ENCODE peak calls at places on chromosomes 5 and 9, in nine cellular contexts. S is OCI-LY7, R is NCI-H1436, E is Right ventricle myocardium inferior, U is MCF 10A, C is EL, G is astrocyte of the spinal cord, Y is left ventricle myocardium superior, T is Caki2. L is an unnamed sample.
A peak's percentile ranks its signal among the peaks of the same experiment; 100 is the strongest.

GRCh38 chr9:93598647-93599241 is 22.4 kb downstream of the PHF2 start:
- DNase-seq in Y (no peak), S (no peak), G (peak; percentile 53), C (no peak), U (no peak), T (no peak), E (no peak), R (no peak), L (no peak)

GRCh38 chr5:7894860-7895259 is 25.9 kb downstream of the MTRR start:
- DNase-seq in G (no peak), C (no peak), E (no peak), S (no peak), Y (no peak), U (no peak), T (no peak), R (no peak), L (no peak)

GRCh38 chr5:137415231-137415681 is 83.9 kb downstream of the SPOCK1 start:
- DNase-seq in U (peak; percentile 42), G (peak; percentile 89), S (no peak), E (no peak), Y (no peak), C (peak; percentile 80), T (peak; percentile 44), R (no peak), L (peak; percentile 51)

GRCh38 chr5:80192507-80193241 is 63.2 kb downstream of the SERINC5 start:
- DNase-seq in T (peak; percentile 17), C (peak; percentile 71), U (no peak), G (no peak), S (peak; percentile 71), Y (peak; percentile 33), E (no peak), R (no peak), L (no peak)

GRCh38 chr9:133397895-133398294 is 19.9 kb downstream of the REXO4 start:
- DNase-seq in G (no peak), C (no peak), U (no peak), S (no peak), R (no peak), E (no peak), Y (no peak), T (no peak), L (no peak)

GRCh38 chr9:33294670-33295432 is 4.5 kb downstream of the NFX1 start:
- DNase-seq in G (no peak), Y (no peak), T (no peak), S (peak; percentile 52), U (no peak), E (no peak), C (no peak), R (no peak), L (no peak)

GRCh38 chr5:86881493-86882090 is 263.9 kb downstream of the COX7C start:
- DNase-seq in S (no peak), E (no peak), U (no peak), G (no peak), C (peak; percentile 3), R (no peak), Y (no peak), T (no peak), L (no peak)

GRCh38 chr5:141637693-141638419 is 1.1 kb downstream of the RELL2 start:
- DNase-seq in S (peak; percentile 88), R (no peak), C (peak; percentile 67), U (peak; percentile 52), E (peak; percentile 78), Y (peak; percentile 68), T (no peak), G (peak; percentile 49), L (no peak)

GRCh38 chr5:157993201-157993600 is 134.3 kb upstream of the CLINT1 start:
- DNase-seq in G (no peak), C (no peak), S (no peak), Y (no peak), U (no peak), E (no peak), T (no peak), R (no peak), L (no peak)

GRCh38 chr5:126235628-126236027 is 187.6 kb upstream of the GRAMD2B start:
- DNase-seq in S (no peak), U (no peak), E (no peak), Y (no peak), R (no peak), C (no peak), G (no peak), T (no peak), L (no peak)

GRCh38 chr9:392103-392502 is 177.4 kb downstream of the DOCK8 start:
- DNase-seq in T (no peak), S (no peak), C (no peak), R (no peak), G (no peak), U (no peak), Y (no peak), E (no peak), L (no peak)

GRCh38 chr9:117945286-117945685 is 241.1 kb downstream of the TLR4 start:
- DNase-seq in U (no peak), S (no peak), T (no peak), R (no peak), G (no peak), Y (no peak), C (no peak), E (no peak), L (no peak)

GRCh38 chr9:125085703-125086477 is 57.4 kb downstream of the SCAI start:
- DNase-seq in R (peak; percentile 52), U (no peak), E (no peak), Y (no peak), C (no peak), T (no peak), G (no peak), S (peak; percentile 39), L (no peak)

GRCh38 chr5:59828623-59829022 is 64.9 kb downstream of the PDE4D start:
- DNase-seq in U (no peak), G (peak; percentile 33), C (no peak), R (no peak), S (no peak), E (no peak), Y (no peak), T (no peak), L (no peak)

GRCh38 chr9:128115187-128116103 is 12.1 kb downstream of the PTGES2 start:
- DNase-seq in G (no peak), U (no peak), S (no peak), R (no peak), Y (peak; percentile 20), T (no peak), C (no peak), E (peak; percentile 50), L (no peak)

GRCh38 chr9:91958179-91958578 is 8.2 kb upstream of the ROR2 start:
- DNase-seq in G (no peak), E (no peak), S (no peak), U (no peak), Y (peak; percentile 41), T (no peak), R (no peak), C (no peak), L (no peak)

GRCh38 chr9:93600504-93600903 is 24.1 kb downstream of the PHF2 start:
- DNase-seq in E (no peak), Y (no peak), C (no peak), U (no peak), S (peak; percentile 25), R (no peak), T (no peak), G (no peak), L (no peak)

GRCh38 chr5:138849439-138849838 is 25.7 kb downstream of the LRRTM2 start:
- DNase-seq in T (no peak), Y (no peak), G (no peak), E (no peak), S (no peak), U (no peak), C (peak; percentile 60), R (no peak), L (no peak)

GRCh38 chr5:7396169-7397004 is 449 bp downstream of the ADCY2 start:
- DNase-seq in C (no peak), G (no peak), E (no peak), R (peak; percentile 7), U (no peak), Y (peak; percentile 33), S (no peak), T (peak; percentile 16), L (no peak)

GRCh38 chr5:98769006-98769255 is 4.5 kb upstream of the RGMB start:
- DNase-seq in U (peak; percentile 40), T (peak; percentile 27), Y (peak; percentile 73), R (no peak), S (no peak), C (no peak), E (peak; percentile 74), G (no peak), L (no peak)

GRCh38 chr9:133477992-133478850 is 678 bp downstream of the SLC2A6 start:
- DNase-seq in S (peak; percentile 82), G (no peak), R (no peak), C (peak; percentile 74), U (no peak), E (peak; percentile 58), T (peak; percentile 25), Y (peak; percentile 51), L (no peak)

GRCh38 chr5:117880932-117881331 is 1107.4 kb downstream of the DTWD2 start:
- DNase-seq in E (no peak), S (no peak), C (no peak), R (no peak), U (no peak), T (no peak), Y (no peak), G (no peak), L (no peak)

GRCh38 chr9:34701023-34701768 is 8.7 kb downstream of the CCL21 start:
- DNase-seq in E (peak; percentile 91), C (peak; percentile 63), R (peak; percentile 43), U (peak; percentile 31), G (peak; percentile 48), Y (peak; percentile 87), S (peak; percentile 18), T (peak; percentile 57), L (peak; percentile 14)

GRCh38 chr9:93510041-93510440 is 56.7 kb upstream of the FAM120AOS start:
- DNase-seq in S (no peak), U (no peak), Y (no peak), R (no peak), G (no peak), T (no peak), C (no peak), E (no peak), L (no peak)

GRCh38 chr5:121182788-121183490 is 668.7 kb upstream of the FTMT start:
- DNase-seq in E (no peak), U (peak; percentile 20), G (no peak), C (peak; percentile 4), T (no peak), R (no peak), Y (no peak), S (no peak), L (no peak)

GRCh38 chr9:137148242-137148641 is 9.3 kb downstream of the GRIN1 start:
- DNase-seq in T (no peak), C (no peak), E (peak; percentile 9), G (no peak), R (no peak), Y (no peak), S (no peak), U (no peak), L (no peak)

GRCh38 chr9:73349476-73349875 is 197.8 kb downstream of the ANXA1 start:
- DNase-seq in E (no peak), T (no peak), C (no peak), S (no peak), R (no peak), Y (no peak), U (no peak), G (no peak), L (no peak)

GRCh38 chr5:125478599-125478998 is 732.2 kb upstream of the ZNF608 start:
- DNase-seq in C (no peak), G (no peak), T (no peak), E (no peak), U (no peak), Y (no peak), R (no peak), S (no peak), L (no peak)

GRCh38 chr5:157541452-157542118 is 34.0 kb downstream of the ADAM19 start:
- DNase-seq in T (no peak), C (no peak), R (no peak), S (peak; percentile 13), Y (no peak), E (no peak), U (no peak), G (no peak), L (no peak)